ENCODE peak calls at places on chromosomes 11 and 22, in five cellular contexts. J is colonic mucosa; N is CD4-positive, CD25-positive, alpha-beta regulatory T cell; M is GM12865; C is lung. L is an unnamed sample.

GRCh38 chr11:71425851-71426250 is 22.3 kb downstream of the DHCR7 start:
- DNase-seq in M (no peak), N (no peak), J (no peak), C (no peak), L (no peak)

GRCh38 chr22:24060375-24060788 is 49.3 kb downstream of the CABIN1 start:
- DNase-seq in C (no peak), M (no peak), N (no peak), J (no peak), L (no peak)

GRCh38 chr11:77301510-77301909 is at the start of gene GDPD4:
- DNase-seq in C (no peak), J (no peak), N (no peak), M (no peak), L (no peak)

GRCh38 chr22:17217179-17217578 is 2.1 kb downstream of the ADA2 start:
- DNase-seq in M (peak), C (no peak), N (peak), J (no peak), L (peak)

GRCh38 chr11:78801161-78801884 is 226.7 kb upstream of the NARS2 start:
- DNase-seq in J (peak), M (no peak), C (peak), N (no peak), L (no peak)

GRCh38 chr22:46057206-46057605 is 80.2 kb upstream of the WNT7B start:
- DNase-seq in J (no peak), M (no peak), C (no peak), N (no peak), L (no peak)

GRCh38 chr11:133950874-133951483 is 5.8 kb downstream of the IGSF9B start:
- DNase-seq in N (no peak), C (no peak), M (no peak), J (no peak), L (peak)

GRCh38 chr11:1656061-1656441 is 26.5 kb downstream of the KRTAP5-5 start:
- DNase-seq in J (no peak), C (no peak), M (no peak), N (no peak), L (peak)

GRCh38 chr22:43183496-43184263 is 3.3 kb downstream of the TTLL12 start:
- DNase-seq in C (no peak), N (no peak), J (no peak), M (no peak), L (no peak)

GRCh38 chr11:61418136-61418535 is 11.6 kb downstream of the CPSF7 start:
- DNase-seq in J (no peak), M (no peak), C (no peak), N (no peak), L (no peak)

DNA sequence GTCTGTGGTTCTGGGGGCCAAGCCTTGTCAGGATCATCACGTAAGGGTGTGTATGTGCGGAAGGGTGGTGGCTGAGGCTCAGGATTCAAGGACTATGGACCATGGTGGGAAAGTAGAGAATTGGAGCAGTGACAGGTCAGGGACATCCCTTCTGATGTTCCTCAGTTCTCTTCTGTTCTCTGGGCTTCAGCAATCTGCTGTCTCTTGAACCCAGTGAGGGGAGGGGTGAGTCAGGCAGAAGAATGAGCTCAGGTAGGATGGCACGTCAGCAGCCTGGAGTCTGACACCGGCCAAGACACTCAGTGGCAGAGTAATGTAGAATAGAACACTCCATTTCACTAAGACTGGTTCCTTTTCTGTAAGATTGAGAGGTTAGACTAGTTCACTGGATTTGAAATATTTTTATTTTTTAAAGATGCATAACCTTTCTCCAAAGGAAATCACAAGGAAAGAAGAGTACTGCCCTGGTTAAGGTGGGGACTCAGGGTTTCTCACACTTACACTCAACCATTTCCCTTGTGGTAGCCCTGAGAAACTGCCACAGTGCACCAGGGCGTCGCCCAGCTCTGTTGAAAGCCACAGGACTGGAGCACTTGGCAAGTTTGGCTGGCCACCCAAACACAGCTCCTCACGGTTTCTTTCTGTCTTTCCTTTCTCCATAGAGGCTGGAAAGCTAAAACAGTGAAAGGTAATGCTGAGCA is 23.2 kb upstream of the MICAL2 start:
- DNase-seq in M (peak), N (peak), C (no peak), J (peak), L (no peak)
- H3K4me3 ChIP-seq in M (no peak), N (no peak), C (no peak), J (no peak), L (no peak)

GRCh38 chr22:32204856-32205722 is at the start of gene RFPL2:
- DNase-seq in J (no peak), C (no peak), M (no peak), N (peak), L (peak)
- H3K4me3 ChIP-seq in J (no peak), C (no peak), M (no peak), N (peak), L (peak)

GRCh38 chr22:38455063-38455529 is at the start of gene KCNJ4:
- DNase-seq in M (no peak), N (no peak), C (no peak), J (no peak), L (no peak)
- H3K4me3 ChIP-seq in M (peak), N (no peak), C (peak), J (peak), L (peak)

GRCh38 chr22:31625661-31626426 is 36.2 kb downstream of the PISD start:
- DNase-seq in C (no peak), M (no peak), N (no peak), J (peak), L (peak)
- H3K4me3 ChIP-seq in C (no peak), M (no peak), N (no peak), J (no peak), L (no peak)

GRCh38 chr11:10314199-10315072 is 9.6 kb downstream of the ADM start:
- DNase-seq in C (no peak), N (peak), J (no peak), M (peak), L (no peak)

GRCh38 chr11:10317281-10317755 is 12.4 kb downstream of the ADM start:
- DNase-seq in J (no peak), M (peak), N (no peak), C (no peak), L (peak)

GRCh38 chr11:10311802-10312201 is 6.9 kb downstream of the ADM start:
- DNase-seq in N (no peak), M (no peak), J (no peak), C (no peak), L (no peak)

GRCh38 chr11:10317776-10318526 is 13.1 kb downstream of the ADM start:
- DNase-seq in J (no peak), M (peak), N (no peak), C (no peak), L (peak)

DNA sequence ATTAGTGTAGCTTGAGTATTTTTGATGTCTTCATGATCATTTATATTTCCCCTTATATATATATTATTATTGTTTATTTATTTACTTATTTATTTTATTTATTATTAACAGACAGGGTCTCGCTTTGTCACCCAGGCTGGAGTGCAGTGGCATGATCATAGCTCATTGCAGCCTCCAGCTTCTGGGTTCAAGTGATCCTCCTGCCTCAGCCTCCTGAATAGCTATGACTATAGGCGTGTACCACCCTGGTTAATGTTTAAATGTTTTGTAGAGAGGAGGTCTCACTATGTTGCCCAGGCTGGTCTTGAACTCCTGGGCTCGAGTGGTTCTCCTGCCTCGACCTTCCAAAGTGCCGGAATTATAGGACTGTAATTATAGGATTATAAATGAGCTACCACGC is 10.2 kb downstream of the ADM start:
- DNase-seq in J (no peak), M (no peak), N (no peak), C (no peak), L (no peak)
- H3K4me3 ChIP-seq in J (no peak), M (no peak), N (no peak), C (no peak), L (no peak)